ENCODE peak calls at places on chromosomes 5 and 9, in five cellular contexts. One of them, this sample, is unnamed.
A peak's percentile ranks its signal among the peaks of the same experiment; 100 is the strongest.

GRCh38 chr9:129867138-129868032 is 32.1 kb downstream of the USP20 start:
- DNase-seq in T-helper 1 cell: no peak
- DNase-seq in left ventricle myocardium inferior: no peak
- DNase-seq in RWPE2: no peak
- DNase-seq in IMR-90: no peak
- DNase-seq in this sample: no peak

GRCh38 chr5:88842784-88843183 is 40.2 kb downstream of the MEF2C start:
- DNase-seq in T-helper 1 cell: no peak
- DNase-seq in left ventricle myocardium inferior: no peak
- DNase-seq in RWPE2: no peak
- DNase-seq in IMR-90: no peak
- DNase-seq in this sample: no peak

GRCh38 chr5:16992444-16992843 is 56.4 kb upstream of the MYO10 start:
- DNase-seq in T-helper 1 cell: no peak
- DNase-seq in left ventricle myocardium inferior: no peak
- DNase-seq in RWPE2: no peak
- DNase-seq in IMR-90: no peak
- DNase-seq in this sample: peak; percentile 25

GRCh38 chr5:64210866-64211265 is 45.2 kb downstream of the RNF180 start:
- DNase-seq in T-helper 1 cell: no peak
- DNase-seq in left ventricle myocardium inferior: no peak
- DNase-seq in RWPE2: no peak
- DNase-seq in IMR-90: peak; percentile 72
- DNase-seq in this sample: no peak

GRCh38 chr9:8717146-8717545 is 917.6 kb upstream of the DMAC1 start:
- DNase-seq in T-helper 1 cell: no peak
- DNase-seq in left ventricle myocardium inferior: no peak
- DNase-seq in RWPE2: no peak
- DNase-seq in IMR-90: no peak
- DNase-seq in this sample: no peak

GRCh38 chr9:94799578-94800264 is 73.2 kb downstream of the AOPEP start:
- DNase-seq in T-helper 1 cell: no peak
- DNase-seq in left ventricle myocardium inferior: no peak
- DNase-seq in RWPE2: no peak
- DNase-seq in IMR-90: peak; percentile 75
- DNase-seq in this sample: no peak

GRCh38 chr9:113220467-113221002 is 542 bp downstream of the FKBP15 start:
- DNase-seq in T-helper 1 cell: no peak
- DNase-seq in left ventricle myocardium inferior: no peak
- DNase-seq in RWPE2: no peak
- DNase-seq in IMR-90: no peak
- DNase-seq in this sample: peak; percentile 9

GRCh38 chr5:149887622-149888183 is 56.9 kb downstream of the PDE6A start:
- DNase-seq in T-helper 1 cell: no peak
- DNase-seq in left ventricle myocardium inferior: no peak
- DNase-seq in RWPE2: no peak
- DNase-seq in IMR-90: peak; percentile 70
- DNase-seq in this sample: no peak

GRCh38 chr5:177154003-177154643 is 20.6 kb downstream of the NSD1 start:
- DNase-seq in T-helper 1 cell: no peak
- DNase-seq in left ventricle myocardium inferior: no peak
- DNase-seq in RWPE2: no peak
- DNase-seq in IMR-90: peak; percentile 36
- DNase-seq in this sample: no peak

GRCh38 chr9:128175102-128175563 is 15.1 kb downstream of the BBLN start:
- DNase-seq in T-helper 1 cell: no peak
- DNase-seq in left ventricle myocardium inferior: no peak
- DNase-seq in RWPE2: no peak
- DNase-seq in IMR-90: peak; percentile 88
- DNase-seq in this sample: no peak

GRCh38 chr9:79312686-79313421 is 258.9 kb upstream of the TLE4 start:
- DNase-seq in T-helper 1 cell: no peak
- DNase-seq in left ventricle myocardium inferior: no peak
- DNase-seq in RWPE2: no peak
- DNase-seq in IMR-90: no peak
- DNase-seq in this sample: no peak